ENCODE peak calls at places on chromosomes 11 and 22, in six cellular contexts. One of them, this sample, is unnamed.

GRCh38 chr11:39120890-39121289 is 2338.6 kb downstream of the LRRC4C start:
- DNase-seq in RWPE2: no peak
- DNase-seq in fibroblast of mammary gland: no peak
- DNase-seq in endodermal cell: no peak
- DNase-seq in stomach: no peak
- DNase-seq in HCT116: no peak
- DNase-seq in this sample: no peak

GRCh38 chr11:26247340-26247739 is 84.6 kb upstream of the ANO3 start:
- DNase-seq in stomach: no peak
- DNase-seq in fibroblast of mammary gland: peak; percentile 95
- DNase-seq in endodermal cell: no peak
- DNase-seq in HCT116: no peak
- DNase-seq in RWPE2: no peak
- DNase-seq in this sample: no peak

GRCh38 chr11:112620621-112621394 is 340.4 kb upstream of the NCAM1 start:
- DNase-seq in RWPE2: no peak
- DNase-seq in HCT116: peak; percentile 13
- DNase-seq in stomach: no peak
- DNase-seq in fibroblast of mammary gland: no peak
- DNase-seq in endodermal cell: no peak
- DNase-seq in this sample: no peak

GRCh38 chr11:3232956-3233355 is 739 bp upstream of the MRGPRE start:
- DNase-seq in RWPE2: no peak
- DNase-seq in endodermal cell: no peak
- DNase-seq in stomach: no peak
- DNase-seq in HCT116: no peak
- DNase-seq in fibroblast of mammary gland: no peak
- DNase-seq in this sample: no peak

GRCh38 chr11:73156686-73157085 is 14.6 kb upstream of the FCHSD2 start:
- DNase-seq in stomach: no peak
- DNase-seq in endodermal cell: no peak
- DNase-seq in fibroblast of mammary gland: no peak
- DNase-seq in RWPE2: no peak
- DNase-seq in HCT116: no peak
- DNase-seq in this sample: no peak

GRCh38 chr11:46914363-46914762 is 4.0 kb downstream of the LRP4 start:
- DNase-seq in HCT116: no peak
- DNase-seq in stomach: no peak
- DNase-seq in RWPE2: no peak
- DNase-seq in endodermal cell: no peak
- DNase-seq in fibroblast of mammary gland: peak; percentile 77
- DNase-seq in this sample: no peak

GRCh38 chr11:9664276-9665171 is 647 bp downstream of the SWAP70 start:
- DNase-seq in RWPE2: peak; percentile 55
- DNase-seq in endodermal cell: no peak
- DNase-seq in HCT116: no peak
- DNase-seq in stomach: peak; percentile 48
- DNase-seq in fibroblast of mammary gland: peak; percentile 52
- DNase-seq in this sample: no peak

GRCh38 chr11:76665921-76666351 is 4.6 kb downstream of the LRRC32 start:
- DNase-seq in RWPE2: no peak
- DNase-seq in endodermal cell: peak; percentile 39
- DNase-seq in fibroblast of mammary gland: no peak
- DNase-seq in stomach: no peak
- DNase-seq in HCT116: no peak
- DNase-seq in this sample: no peak

GRCh38 chr11:46112961-46113617 is 8.2 kb downstream of the PHF21A start:
- DNase-seq in stomach: no peak
- DNase-seq in HCT116: peak; percentile 67
- DNase-seq in fibroblast of mammary gland: peak; percentile 82
- DNase-seq in endodermal cell: no peak
- DNase-seq in RWPE2: no peak
- DNase-seq in this sample: no peak

GRCh38 chr11:38598413-38598812 is 2000.4 kb upstream of the RAG2 start:
- DNase-seq in HCT116: no peak
- DNase-seq in endodermal cell: no peak
- DNase-seq in fibroblast of mammary gland: no peak
- DNase-seq in RWPE2: no peak
- DNase-seq in stomach: no peak
- DNase-seq in this sample: no peak

GRCh38 chr11:64891880-64892279 is 13.5 kb upstream of the EHD1 start:
- DNase-seq in stomach: no peak
- DNase-seq in endodermal cell: no peak
- DNase-seq in fibroblast of mammary gland: no peak
- DNase-seq in RWPE2: no peak
- DNase-seq in HCT116: no peak
- DNase-seq in this sample: no peak

GRCh38 chr22:43185860-43186261 is 1.1 kb downstream of the TTLL12 start:
- DNase-seq in fibroblast of mammary gland: peak; percentile 37
- DNase-seq in RWPE2: no peak
- DNase-seq in HCT116: peak; percentile 29
- DNase-seq in stomach: peak; percentile 87
- DNase-seq in endodermal cell: peak; percentile 70
- DNase-seq in this sample: no peak

GRCh38 chr11:122813176-122813917 is 25.0 kb upstream of the CRTAM start:
- DNase-seq in RWPE2: no peak
- DNase-seq in fibroblast of mammary gland: no peak
- DNase-seq in HCT116: no peak
- DNase-seq in endodermal cell: no peak
- DNase-seq in stomach: no peak
- DNase-seq in this sample: no peak

GRCh38 chr11:20162340-20162739 is 2.1 kb upstream of the DBX1 start:
- DNase-seq in HCT116: no peak
- DNase-seq in stomach: no peak
- DNase-seq in RWPE2: no peak
- DNase-seq in fibroblast of mammary gland: no peak
- DNase-seq in endodermal cell: peak; percentile 62
- DNase-seq in this sample: no peak

GRCh38 chr11:45000918-45001317 is 50.2 kb upstream of the TP53I11 start:
- DNase-seq in endodermal cell: peak; percentile 41
- DNase-seq in fibroblast of mammary gland: no peak
- DNase-seq in RWPE2: no peak
- DNase-seq in HCT116: no peak
- DNase-seq in stomach: no peak
- DNase-seq in this sample: no peak

DNA sequence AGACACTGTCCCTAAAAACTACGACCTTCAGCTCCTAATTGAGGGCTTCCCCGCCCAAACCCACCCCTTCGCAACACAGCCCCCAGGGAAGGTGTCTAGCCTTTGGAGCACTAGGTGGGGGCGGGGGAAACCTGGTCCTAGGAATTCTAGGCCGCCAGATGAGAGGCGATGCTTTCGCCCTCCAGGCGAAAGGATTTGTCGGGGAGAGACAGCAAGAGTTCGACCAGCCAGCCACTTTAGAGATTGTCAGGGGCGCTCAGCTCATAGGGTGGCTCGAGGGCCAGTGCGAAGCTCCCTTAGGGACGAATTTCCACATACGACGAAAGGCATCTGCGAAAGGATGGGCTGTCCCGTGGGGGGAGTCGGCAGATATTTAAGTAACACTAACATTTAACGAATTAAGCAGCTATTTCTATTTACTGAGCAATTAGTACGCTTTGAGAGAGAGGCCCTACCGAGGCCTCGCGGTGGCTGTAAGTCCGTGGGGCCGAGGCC is 5.3 kb downstream of the CD248 start:
- DNase-seq in endodermal cell: no peak
- DNase-seq in HCT116: no peak
- DNase-seq in RWPE2: no peak
- DNase-seq in stomach: no peak
- DNase-seq in fibroblast of mammary gland: no peak
- DNase-seq in this sample: no peak
- TF ChIP-seq CTCF in endodermal cell: peak; percentile 92
- TF ChIP-seq CTCF in HCT116: no peak
- TF ChIP-seq CTCF in RWPE2: no peak
- TF ChIP-seq CTCF in stomach: peak; percentile 87
- TF ChIP-seq CTCF in fibroblast of mammary gland: peak; percentile 86
- TF ChIP-seq CTCF in this sample: no peak

GRCh38 chr11:33324211-33324985 is 67.2 kb downstream of the HIPK3 start:
- DNase-seq in RWPE2: no peak
- DNase-seq in endodermal cell: no peak
- DNase-seq in stomach: no peak
- DNase-seq in fibroblast of mammary gland: no peak
- DNase-seq in HCT116: no peak
- DNase-seq in this sample: no peak

GRCh38 chr11:33325456-33325855 is 68.3 kb downstream of the HIPK3 start:
- DNase-seq in stomach: no peak
- DNase-seq in endodermal cell: no peak
- DNase-seq in RWPE2: no peak
- DNase-seq in fibroblast of mammary gland: peak; percentile 58
- DNase-seq in HCT116: no peak
- DNase-seq in this sample: no peak

GRCh38 chr11:33334627-33335026 is 77.4 kb downstream of the HIPK3 start:
- DNase-seq in RWPE2: no peak
- DNase-seq in endodermal cell: no peak
- DNase-seq in HCT116: no peak
- DNase-seq in stomach: no peak
- DNase-seq in fibroblast of mammary gland: no peak
- DNase-seq in this sample: no peak

GRCh38 chr11:33329705-33330329 is 72.6 kb downstream of the HIPK3 start:
- DNase-seq in stomach: peak; percentile 55
- DNase-seq in fibroblast of mammary gland: peak; percentile 78
- DNase-seq in RWPE2: no peak
- DNase-seq in endodermal cell: peak; percentile 56
- DNase-seq in HCT116: peak; percentile 48
- DNase-seq in this sample: no peak
- TF ChIP-seq CTCF in stomach: peak; percentile 20
- TF ChIP-seq CTCF in fibroblast of mammary gland: peak; percentile 76
- TF ChIP-seq CTCF in RWPE2: peak; percentile 92
- TF ChIP-seq CTCF in endodermal cell: peak; percentile 82
- TF ChIP-seq CTCF in HCT116: peak; percentile 60
- TF ChIP-seq CTCF in this sample: no peak

DNA sequence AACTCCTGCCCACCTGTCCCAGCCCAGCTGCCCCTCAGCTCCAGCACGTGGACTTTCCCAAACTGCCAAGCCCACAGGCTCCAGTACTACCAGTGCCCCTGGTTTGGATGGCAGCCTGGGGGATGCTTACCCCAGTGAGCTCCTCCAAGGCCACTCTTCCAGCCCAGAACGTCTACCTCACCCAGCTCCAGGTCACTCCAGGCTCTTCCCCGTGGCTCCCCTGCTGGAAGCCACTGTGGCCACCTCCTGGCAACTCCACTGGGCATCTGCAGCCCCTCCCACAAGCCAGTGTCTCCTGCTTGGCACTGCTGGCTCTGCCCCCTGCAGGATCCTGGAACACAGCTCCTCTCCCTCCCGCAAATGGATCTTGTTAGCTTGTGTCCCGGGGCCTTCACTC is 29.3 kb downstream of the LMO1 start:
- DNase-seq in stomach: no peak
- DNase-seq in RWPE2: no peak
- DNase-seq in fibroblast of mammary gland: no peak
- DNase-seq in endodermal cell: peak; percentile 70
- DNase-seq in HCT116: peak; percentile 57
- DNase-seq in this sample: no peak
- TF ChIP-seq CTCF in stomach: no peak
- TF ChIP-seq CTCF in RWPE2: no peak
- TF ChIP-seq CTCF in fibroblast of mammary gland: no peak
- TF ChIP-seq CTCF in endodermal cell: peak; percentile 52
- TF ChIP-seq CTCF in HCT116: peak; percentile 39
- TF ChIP-seq CTCF in this sample: no peak

DNA sequence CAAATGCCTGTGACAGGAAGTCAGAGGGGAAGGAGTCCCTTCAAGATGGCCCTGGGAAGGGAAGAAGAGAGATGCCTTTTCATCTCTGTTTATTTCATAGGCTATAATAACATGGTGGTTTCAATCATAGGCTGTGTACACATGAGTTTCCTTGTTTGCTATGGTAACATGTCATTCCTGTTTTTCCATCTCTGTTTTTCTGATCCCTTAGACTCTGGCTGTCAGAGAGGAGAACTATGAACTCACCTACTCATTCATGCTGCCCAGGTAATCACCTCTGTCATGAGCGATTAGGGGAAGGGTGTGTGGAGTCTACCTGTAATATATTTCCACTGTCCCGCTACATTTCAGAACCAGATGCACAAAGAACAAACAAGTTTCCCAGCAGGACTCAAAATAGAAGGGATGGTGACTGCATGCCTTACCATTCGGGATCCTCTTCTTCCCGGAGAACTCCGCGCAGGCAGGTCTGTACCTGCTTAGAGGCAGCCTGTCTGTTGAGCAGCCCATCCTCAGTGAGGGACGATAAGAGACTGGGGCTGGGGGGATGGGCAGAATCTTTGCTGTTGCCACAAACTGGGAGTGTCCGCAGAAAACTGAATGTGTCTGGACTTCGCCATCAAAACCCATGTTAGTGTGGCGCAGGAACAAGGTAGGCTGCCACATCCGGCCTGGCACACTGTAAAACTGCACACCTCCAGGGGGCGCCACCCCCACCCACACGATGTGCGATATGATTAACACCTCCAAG is 7.1 kb upstream of the PEX26 start:
- DNase-seq in RWPE2: peak; percentile 82
- DNase-seq in fibroblast of mammary gland: no peak
- DNase-seq in endodermal cell: no peak
- DNase-seq in stomach: no peak
- DNase-seq in HCT116: no peak
- DNase-seq in this sample: no peak
- TF ChIP-seq CTCF in RWPE2: peak; percentile 70
- TF ChIP-seq CTCF in fibroblast of mammary gland: no peak
- TF ChIP-seq CTCF in endodermal cell: peak; percentile 72
- TF ChIP-seq CTCF in stomach: no peak
- TF ChIP-seq CTCF in HCT116: no peak
- TF ChIP-seq CTCF in this sample: no peak

GRCh38 chr11:103924166-103925013 is 112.0 kb upstream of the DDI1 start:
- DNase-seq in HCT116: no peak
- DNase-seq in stomach: no peak
- DNase-seq in endodermal cell: no peak
- DNase-seq in fibroblast of mammary gland: no peak
- DNase-seq in RWPE2: no peak
- DNase-seq in this sample: no peak

GRCh38 chr11:103929168-103929903 is 107.1 kb upstream of the DDI1 start:
- DNase-seq in RWPE2: no peak
- DNase-seq in HCT116: no peak
- DNase-seq in fibroblast of mammary gland: no peak
- DNase-seq in stomach: no peak
- DNase-seq in endodermal cell: no peak
- DNase-seq in this sample: no peak

GRCh38 chr11:103928040-103928555 is 108.3 kb upstream of the DDI1 start:
- DNase-seq in endodermal cell: no peak
- DNase-seq in fibroblast of mammary gland: no peak
- DNase-seq in stomach: no peak
- DNase-seq in HCT116: no peak
- DNase-seq in RWPE2: no peak
- DNase-seq in this sample: no peak

GRCh38 chr11:103926990-103927389 is 109.5 kb upstream of the DDI1 start:
- DNase-seq in HCT116: no peak
- DNase-seq in RWPE2: no peak
- DNase-seq in fibroblast of mammary gland: no peak
- DNase-seq in stomach: no peak
- DNase-seq in endodermal cell: no peak
- DNase-seq in this sample: no peak

DNA sequence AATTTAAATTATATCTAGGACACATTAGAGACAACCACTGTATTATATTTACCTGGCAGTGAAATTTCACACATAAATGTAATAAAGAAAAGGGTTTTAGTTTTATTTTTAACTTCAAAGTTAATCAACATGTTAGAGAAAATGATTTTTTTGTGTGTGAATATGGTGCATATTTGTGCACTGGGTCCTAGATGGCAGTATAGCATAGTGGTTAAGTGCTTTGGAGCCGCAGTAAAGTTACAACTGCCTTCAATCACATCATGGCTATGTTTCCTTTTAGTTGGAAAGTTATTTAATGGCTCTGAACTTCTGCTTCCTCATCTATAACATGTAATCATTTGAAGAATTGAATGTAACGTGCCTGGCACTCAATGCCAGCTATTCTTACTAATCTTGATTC is 108.9 kb upstream of the DDI1 start:
- DNase-seq in HCT116: no peak
- DNase-seq in RWPE2: no peak
- DNase-seq in endodermal cell: no peak
- DNase-seq in stomach: no peak
- DNase-seq in fibroblast of mammary gland: peak; percentile 57
- DNase-seq in this sample: no peak
- TF ChIP-seq CTCF in HCT116: peak; percentile 10
- TF ChIP-seq CTCF in RWPE2: peak; percentile 50
- TF ChIP-seq CTCF in endodermal cell: peak; percentile 60
- TF ChIP-seq CTCF in stomach: no peak
- TF ChIP-seq CTCF in fibroblast of mammary gland: peak; percentile 58
- TF ChIP-seq CTCF in this sample: no peak

This sample was measured in omental fat pad.